ENCODE peak calls at places on chromosomes 3 and 15, in ten cellular contexts. One of them, this sample, is unnamed.

GRCh38 chr3:194043516-194043915 is 92.4 kb upstream of the HES1 start:
- DNase-seq in tibial artery: no peak
- DNase-seq in brain microvascular endothelial cell: peak; percentile 46
- DNase-seq in A673: no peak
- DNase-seq in K562: peak; percentile 63
- DNase-seq in HCT116: no peak
- DNase-seq in mammary epithelial cell: peak; percentile 40
- DNase-seq in psoas muscle: no peak
- DNase-seq in heart left ventricle: no peak
- DNase-seq in uterus: no peak
- DNase-seq in this sample: no peak

GRCh38 chr15:90701048-90701447 is 16.1 kb upstream of the BLM start:
- DNase-seq in tibial artery: no peak
- DNase-seq in brain microvascular endothelial cell: no peak
- DNase-seq in A673: no peak
- DNase-seq in K562: no peak
- DNase-seq in HCT116: no peak
- DNase-seq in mammary epithelial cell: no peak
- DNase-seq in psoas muscle: no peak
- DNase-seq in heart left ventricle: no peak
- DNase-seq in uterus: no peak
- DNase-seq in this sample: no peak

GRCh38 chr3:40044487-40044886 is 235.1 kb downstream of the MYRIP start:
- DNase-seq in tibial artery: no peak
- DNase-seq in brain microvascular endothelial cell: peak; percentile 12
- DNase-seq in A673: peak; percentile 31
- DNase-seq in K562: no peak
- DNase-seq in HCT116: no peak
- DNase-seq in mammary epithelial cell: peak; percentile 97
- DNase-seq in psoas muscle: no peak
- DNase-seq in heart left ventricle: no peak
- DNase-seq in uterus: no peak
- DNase-seq in this sample: no peak

GRCh38 chr15:53472210-53472609 is 287.3 kb downstream of the WDR72 start:
- DNase-seq in tibial artery: no peak
- DNase-seq in brain microvascular endothelial cell: no peak
- DNase-seq in A673: no peak
- DNase-seq in K562: no peak
- DNase-seq in HCT116: no peak
- DNase-seq in mammary epithelial cell: no peak
- DNase-seq in psoas muscle: no peak
- DNase-seq in heart left ventricle: no peak
- DNase-seq in uterus: no peak
- DNase-seq in this sample: no peak

GRCh38 chr3:40287248-40287647 is 22.3 kb upstream of the EIF1B start:
- DNase-seq in tibial artery: no peak
- DNase-seq in brain microvascular endothelial cell: no peak
- DNase-seq in A673: no peak
- DNase-seq in K562: no peak
- DNase-seq in HCT116: no peak
- DNase-seq in mammary epithelial cell: no peak
- DNase-seq in psoas muscle: no peak
- DNase-seq in heart left ventricle: no peak
- DNase-seq in uterus: no peak
- DNase-seq in this sample: no peak

GRCh38 chr3:82461049-82461889 is 699.8 kb upstream of the GBE1 start:
- DNase-seq in tibial artery: no peak
- DNase-seq in brain microvascular endothelial cell: no peak
- DNase-seq in A673: no peak
- DNase-seq in K562: no peak
- DNase-seq in HCT116: no peak
- DNase-seq in mammary epithelial cell: no peak
- DNase-seq in psoas muscle: peak; percentile 19
- DNase-seq in heart left ventricle: no peak
- DNase-seq in uterus: no peak
- DNase-seq in this sample: no peak

GRCh38 chr3:76134166-76134565 is 348.8 kb upstream of the ZNF717 start:
- DNase-seq in tibial artery: no peak
- DNase-seq in brain microvascular endothelial cell: peak; percentile 64
- DNase-seq in A673: no peak
- DNase-seq in K562: no peak
- DNase-seq in HCT116: no peak
- DNase-seq in mammary epithelial cell: peak; percentile 14
- DNase-seq in psoas muscle: no peak
- DNase-seq in heart left ventricle: no peak
- DNase-seq in uterus: no peak
- DNase-seq in this sample: no peak

GRCh38 chr15:72172796-72173195 is 24.8 kb downstream of the GRAMD2A start:
- DNase-seq in tibial artery: no peak
- DNase-seq in brain microvascular endothelial cell: no peak
- DNase-seq in A673: no peak
- DNase-seq in K562: no peak
- DNase-seq in HCT116: no peak
- DNase-seq in mammary epithelial cell: no peak
- DNase-seq in psoas muscle: no peak
- DNase-seq in heart left ventricle: no peak
- DNase-seq in uterus: no peak
- DNase-seq in this sample: no peak

GRCh38 chr3:43161684-43162512 is 56.0 kb upstream of the POMGNT2 start:
- DNase-seq in tibial artery: no peak
- DNase-seq in brain microvascular endothelial cell: peak; percentile 42
- DNase-seq in A673: peak; percentile 23
- DNase-seq in K562: peak; percentile 27
- DNase-seq in HCT116: no peak
- DNase-seq in mammary epithelial cell: no peak
- DNase-seq in psoas muscle: no peak
- DNase-seq in heart left ventricle: no peak
- DNase-seq in uterus: no peak
- DNase-seq in this sample: no peak

GRCh38 chr15:43794269-43795037 is 2.3 kb downstream of the SERF2 start:
- DNase-seq in tibial artery: no peak
- DNase-seq in brain microvascular endothelial cell: peak; percentile 45
- DNase-seq in A673: no peak
- DNase-seq in K562: no peak
- DNase-seq in HCT116: no peak
- DNase-seq in mammary epithelial cell: no peak
- DNase-seq in psoas muscle: no peak
- DNase-seq in heart left ventricle: peak; percentile 25
- DNase-seq in uterus: no peak
- DNase-seq in this sample: no peak

GRCh38 chr15:43795197-43795596 is 3.1 kb downstream of the SERF2 start:
- DNase-seq in tibial artery: no peak
- DNase-seq in brain microvascular endothelial cell: no peak
- DNase-seq in A673: no peak
- DNase-seq in K562: no peak
- DNase-seq in HCT116: no peak
- DNase-seq in mammary epithelial cell: no peak
- DNase-seq in psoas muscle: no peak
- DNase-seq in heart left ventricle: no peak
- DNase-seq in uterus: no peak
- DNase-seq in this sample: no peak

GRCh38 chr15:43793647-43794046 is 1.5 kb downstream of the SERF2 start:
- DNase-seq in tibial artery: no peak
- DNase-seq in brain microvascular endothelial cell: no peak
- DNase-seq in A673: no peak
- DNase-seq in K562: no peak
- DNase-seq in HCT116: no peak
- DNase-seq in mammary epithelial cell: no peak
- DNase-seq in psoas muscle: no peak
- DNase-seq in heart left ventricle: no peak
- DNase-seq in uterus: peak; percentile 24
- DNase-seq in this sample: no peak

GRCh38 chr15:43796566-43796965 is 3.5 kb downstream of the SERINC4 start:
- DNase-seq in tibial artery: no peak
- DNase-seq in brain microvascular endothelial cell: no peak
- DNase-seq in A673: no peak
- DNase-seq in K562: no peak
- DNase-seq in HCT116: no peak
- DNase-seq in mammary epithelial cell: no peak
- DNase-seq in psoas muscle: no peak
- DNase-seq in heart left ventricle: no peak
- DNase-seq in uterus: no peak
- DNase-seq in this sample: no peak

GRCh38 chr15:43795997-43796396 is 3.9 kb downstream of the SERF2 start:
- DNase-seq in tibial artery: no peak
- DNase-seq in brain microvascular endothelial cell: no peak
- DNase-seq in A673: no peak
- DNase-seq in K562: no peak
- DNase-seq in HCT116: no peak
- DNase-seq in mammary epithelial cell: no peak
- DNase-seq in psoas muscle: no peak
- DNase-seq in heart left ventricle: no peak
- DNase-seq in uterus: no peak
- DNase-seq in this sample: no peak
- H3K27ac ChIP-seq in tibial artery: no peak overlapping the region
- H3K27ac ChIP-seq in brain microvascular endothelial cell: no peak overlapping the region
- H3K27ac ChIP-seq in A673: no peak overlapping the region
- H3K27ac ChIP-seq in K562: no peak overlapping the region
- H3K27ac ChIP-seq in HCT116: no peak overlapping the region
- H3K27ac ChIP-seq in mammary epithelial cell: no peak overlapping the region
- H3K27ac ChIP-seq in psoas muscle: peak overlapping the region; percentile 99
- H3K27ac ChIP-seq in heart left ventricle: no peak overlapping the region
- H3K27ac ChIP-seq in uterus: no peak overlapping the region
- H3K27ac ChIP-seq in this sample: no peak overlapping the region

DNA sequence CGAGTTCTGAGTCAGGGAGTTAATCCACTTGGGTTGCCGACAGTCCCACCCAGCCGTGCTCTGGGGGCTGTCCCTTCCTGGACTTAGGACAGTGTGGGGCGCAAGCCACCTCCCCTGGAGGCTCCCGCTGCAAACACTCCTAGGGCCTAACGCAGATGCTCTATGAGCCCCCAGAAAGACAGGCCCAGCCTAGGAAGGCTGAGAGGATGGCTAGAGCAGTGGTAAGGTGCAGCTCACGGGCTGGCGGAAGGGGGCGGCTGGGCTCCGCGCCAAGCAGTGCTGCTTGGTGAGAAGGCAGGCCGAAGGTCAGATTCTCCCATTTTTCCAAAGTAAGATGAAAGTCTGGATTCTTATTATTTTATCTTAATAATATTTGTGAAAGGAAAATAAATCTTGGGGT is 84.6 kb upstream of the ALDH1L1 start:
- DNase-seq in tibial artery: peak; percentile 48
- DNase-seq in brain microvascular endothelial cell: no peak
- DNase-seq in A673: no peak
- DNase-seq in K562: no peak
- DNase-seq in HCT116: no peak
- DNase-seq in mammary epithelial cell: no peak
- DNase-seq in psoas muscle: peak; percentile 39
- DNase-seq in heart left ventricle: no peak
- DNase-seq in uterus: no peak
- DNase-seq in this sample: no peak
- H3K27ac ChIP-seq in tibial artery: peak overlapping the region; percentile 92
- H3K27ac ChIP-seq in brain microvascular endothelial cell: no peak overlapping the region
- H3K27ac ChIP-seq in A673: peak overlapping the region; percentile 57
- H3K27ac ChIP-seq in K562: no peak overlapping the region
- H3K27ac ChIP-seq in HCT116: no peak overlapping the region
- H3K27ac ChIP-seq in mammary epithelial cell: no peak overlapping the region
- H3K27ac ChIP-seq in psoas muscle: peak overlapping the region; percentile 9
- H3K27ac ChIP-seq in heart left ventricle: peak overlapping the region; percentile 93
- H3K27ac ChIP-seq in uterus: no peak overlapping the region
- H3K27ac ChIP-seq in this sample: peak overlapping the region; percentile 21

DNA sequence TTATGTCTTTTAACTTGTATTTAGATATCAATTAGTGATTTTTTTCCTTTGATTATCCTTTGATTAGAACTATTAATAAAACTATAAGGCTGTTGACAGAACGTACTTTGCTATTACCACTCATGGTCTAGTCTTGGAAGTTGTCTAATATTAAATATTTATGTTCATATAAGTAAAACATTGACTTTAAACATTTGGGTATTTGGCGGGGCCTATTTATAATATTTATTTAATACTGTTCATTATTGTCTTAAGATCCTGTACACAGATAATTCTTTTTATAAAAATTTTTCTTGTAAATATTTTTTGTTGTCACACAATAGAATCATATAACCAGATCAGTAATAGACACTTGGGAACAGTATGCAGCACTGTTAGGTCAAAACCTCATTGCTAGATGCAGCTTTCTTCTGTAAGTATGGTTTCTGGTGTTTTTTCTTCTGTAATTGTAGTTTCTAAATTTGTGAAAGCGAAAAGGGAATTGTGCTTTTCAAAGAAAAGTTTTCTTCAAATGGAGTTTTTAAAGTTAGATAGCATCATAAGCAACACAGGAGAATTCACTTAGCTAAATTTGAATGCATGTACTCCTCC is 93.4 kb downstream of the FNDC3B start:
- DNase-seq in tibial artery: no peak
- DNase-seq in brain microvascular endothelial cell: no peak
- DNase-seq in A673: no peak
- DNase-seq in K562: no peak
- DNase-seq in HCT116: no peak
- DNase-seq in mammary epithelial cell: no peak
- DNase-seq in psoas muscle: no peak
- DNase-seq in heart left ventricle: no peak
- DNase-seq in uterus: no peak
- DNase-seq in this sample: no peak
- H3K27ac ChIP-seq in tibial artery: no peak overlapping the region
- H3K27ac ChIP-seq in brain microvascular endothelial cell: no peak overlapping the region
- H3K27ac ChIP-seq in A673: no peak overlapping the region
- H3K27ac ChIP-seq in K562: no peak overlapping the region
- H3K27ac ChIP-seq in HCT116: no peak overlapping the region
- H3K27ac ChIP-seq in mammary epithelial cell: peak overlapping the region; percentile 13
- H3K27ac ChIP-seq in psoas muscle: peak overlapping the region; percentile 13
- H3K27ac ChIP-seq in heart left ventricle: peak overlapping the region; percentile 5
- H3K27ac ChIP-seq in uterus: peak overlapping the region; percentile 5
- H3K27ac ChIP-seq in this sample: no peak overlapping the region

GRCh38 chr3:99758502-99759177 is 59.0 kb upstream of the CMSS1 start:
- DNase-seq in tibial artery: no peak
- DNase-seq in brain microvascular endothelial cell: no peak
- DNase-seq in A673: no peak
- DNase-seq in K562: no peak
- DNase-seq in HCT116: no peak
- DNase-seq in mammary epithelial cell: no peak
- DNase-seq in psoas muscle: no peak
- DNase-seq in heart left ventricle: no peak
- DNase-seq in uterus: no peak
- DNase-seq in this sample: no peak

GRCh38 chr3:99755831-99756230 is 61.8 kb upstream of the CMSS1 start:
- DNase-seq in tibial artery: no peak
- DNase-seq in brain microvascular endothelial cell: no peak
- DNase-seq in A673: no peak
- DNase-seq in K562: no peak
- DNase-seq in HCT116: no peak
- DNase-seq in mammary epithelial cell: no peak
- DNase-seq in psoas muscle: no peak
- DNase-seq in heart left ventricle: no peak
- DNase-seq in uterus: no peak
- DNase-seq in this sample: no peak

GRCh38 chr3:99751649-99752048 is 66.0 kb upstream of the CMSS1 start:
- DNase-seq in tibial artery: no peak
- DNase-seq in brain microvascular endothelial cell: peak; percentile 21
- DNase-seq in A673: no peak
- DNase-seq in K562: no peak
- DNase-seq in HCT116: no peak
- DNase-seq in mammary epithelial cell: peak; percentile 71
- DNase-seq in psoas muscle: no peak
- DNase-seq in heart left ventricle: no peak
- DNase-seq in uterus: no peak
- DNase-seq in this sample: no peak

GRCh38 chr3:99757948-99758347 is 59.7 kb upstream of the CMSS1 start:
- DNase-seq in tibial artery: no peak
- DNase-seq in brain microvascular endothelial cell: no peak
- DNase-seq in A673: no peak
- DNase-seq in K562: no peak
- DNase-seq in HCT116: no peak
- DNase-seq in mammary epithelial cell: no peak
- DNase-seq in psoas muscle: no peak
- DNase-seq in heart left ventricle: no peak
- DNase-seq in uterus: no peak
- DNase-seq in this sample: no peak

GRCh38 chr3:99753268-99753975 is 64.2 kb upstream of the CMSS1 start:
- DNase-seq in tibial artery: no peak
- DNase-seq in brain microvascular endothelial cell: peak; percentile 69
- DNase-seq in A673: peak; percentile 82
- DNase-seq in K562: peak; percentile 44
- DNase-seq in HCT116: peak; percentile 28
- DNase-seq in mammary epithelial cell: peak; percentile 60
- DNase-seq in psoas muscle: no peak
- DNase-seq in heart left ventricle: peak; percentile 15
- DNase-seq in uterus: peak; percentile 20
- DNase-seq in this sample: no peak
- H3K27ac ChIP-seq in tibial artery: no peak overlapping the region
- H3K27ac ChIP-seq in brain microvascular endothelial cell: peak overlapping the region; percentile 19
- H3K27ac ChIP-seq in A673: no peak overlapping the region
- H3K27ac ChIP-seq in K562: no peak overlapping the region
- H3K27ac ChIP-seq in HCT116: no peak overlapping the region
- H3K27ac ChIP-seq in mammary epithelial cell: no peak overlapping the region
- H3K27ac ChIP-seq in psoas muscle: no peak overlapping the region
- H3K27ac ChIP-seq in heart left ventricle: no peak overlapping the region
- H3K27ac ChIP-seq in uterus: no peak overlapping the region
- H3K27ac ChIP-seq in this sample: peak overlapping the region; percentile 54